ENCODE peak calls at places on chromosomes 6 and 20, in five cellular contexts. One of them, this sample, is unnamed.

GRCh38 chr6:75946146-75946831 is 126.2 kb downstream of the IMPG1 start:
- DNase-seq in brain microvascular endothelial cell: no peak
- DNase-seq in transverse colon: no peak
- DNase-seq in right lobe of liver: no peak
- DNase-seq in cardiac muscle cell: no peak
- DNase-seq in this sample: no peak

GRCh38 chr6:3527797-3528067 is 70.9 kb upstream of the SLC22A23 start:
- DNase-seq in right lobe of liver: no peak
- DNase-seq in brain microvascular endothelial cell: no peak
- DNase-seq in transverse colon: no peak
- DNase-seq in cardiac muscle cell: no peak
- DNase-seq in this sample: no peak

GRCh38 chr20:32528291-32528891 is 56.7 kb downstream of the NOL4L start:
- DNase-seq in right lobe of liver: no peak
- DNase-seq in cardiac muscle cell: peak
- DNase-seq in transverse colon: no peak
- DNase-seq in brain microvascular endothelial cell: no peak
- DNase-seq in this sample: no peak

GRCh38 chr6:127514396-127515227 is 4.5 kb downstream of the MTCL3 start:
- DNase-seq in cardiac muscle cell: peak
- DNase-seq in transverse colon: peak
- DNase-seq in right lobe of liver: peak
- DNase-seq in brain microvascular endothelial cell: peak
- DNase-seq in this sample: peak

GRCh38 chr20:63073051-63073737 is 66.4 kb upstream of the BHLHE23 start:
- DNase-seq in cardiac muscle cell: no peak
- DNase-seq in right lobe of liver: peak
- DNase-seq in transverse colon: no peak
- DNase-seq in brain microvascular endothelial cell: no peak
- DNase-seq in this sample: no peak

GRCh38 chr20:38905375-38905774 is 20.8 kb upstream of the FAM83D start:
- DNase-seq in brain microvascular endothelial cell: no peak
- DNase-seq in right lobe of liver: no peak
- DNase-seq in cardiac muscle cell: no peak
- DNase-seq in transverse colon: no peak
- DNase-seq in this sample: no peak

GRCh38 chr6:151075943-151076555 is 163.7 kb upstream of the AKAP12 start:
- DNase-seq in right lobe of liver: no peak
- DNase-seq in transverse colon: no peak
- DNase-seq in brain microvascular endothelial cell: no peak
- DNase-seq in cardiac muscle cell: no peak
- DNase-seq in this sample: no peak

GRCh38 chr6:25233226-25233625 is 45.9 kb upstream of the CARMIL1 start:
- DNase-seq in transverse colon: no peak
- DNase-seq in brain microvascular endothelial cell: no peak
- DNase-seq in right lobe of liver: no peak
- DNase-seq in cardiac muscle cell: no peak
- DNase-seq in this sample: no peak

GRCh38 chr6:125014157-125014957 is 52.1 kb downstream of the RNF217 start:
- DNase-seq in transverse colon: no peak
- DNase-seq in brain microvascular endothelial cell: peak
- DNase-seq in cardiac muscle cell: no peak
- DNase-seq in right lobe of liver: no peak
- DNase-seq in this sample: no peak

GRCh38 chr6:146719387-146719786 is 120.6 kb downstream of the ADGB start:
- DNase-seq in cardiac muscle cell: no peak
- DNase-seq in transverse colon: no peak
- DNase-seq in brain microvascular endothelial cell: no peak
- DNase-seq in right lobe of liver: no peak
- DNase-seq in this sample: no peak

GRCh38 chr6:164133095-164133494 is 718.6 kb downstream of the QKI start:
- DNase-seq in right lobe of liver: no peak
- DNase-seq in transverse colon: no peak
- DNase-seq in cardiac muscle cell: no peak
- DNase-seq in brain microvascular endothelial cell: peak
- DNase-seq in this sample: no peak

GRCh38 chr6:11875325-11876109 is 96.9 kb upstream of the ADTRP start:
- DNase-seq in brain microvascular endothelial cell: no peak
- DNase-seq in transverse colon: no peak
- DNase-seq in cardiac muscle cell: no peak
- DNase-seq in right lobe of liver: no peak
- DNase-seq in this sample: no peak

GRCh38 chr6:11878735-11879134 is 100.1 kb upstream of the ADTRP start:
- DNase-seq in right lobe of liver: no peak
- DNase-seq in cardiac muscle cell: no peak
- DNase-seq in transverse colon: no peak
- DNase-seq in brain microvascular endothelial cell: no peak
- DNase-seq in this sample: no peak

DNA sequence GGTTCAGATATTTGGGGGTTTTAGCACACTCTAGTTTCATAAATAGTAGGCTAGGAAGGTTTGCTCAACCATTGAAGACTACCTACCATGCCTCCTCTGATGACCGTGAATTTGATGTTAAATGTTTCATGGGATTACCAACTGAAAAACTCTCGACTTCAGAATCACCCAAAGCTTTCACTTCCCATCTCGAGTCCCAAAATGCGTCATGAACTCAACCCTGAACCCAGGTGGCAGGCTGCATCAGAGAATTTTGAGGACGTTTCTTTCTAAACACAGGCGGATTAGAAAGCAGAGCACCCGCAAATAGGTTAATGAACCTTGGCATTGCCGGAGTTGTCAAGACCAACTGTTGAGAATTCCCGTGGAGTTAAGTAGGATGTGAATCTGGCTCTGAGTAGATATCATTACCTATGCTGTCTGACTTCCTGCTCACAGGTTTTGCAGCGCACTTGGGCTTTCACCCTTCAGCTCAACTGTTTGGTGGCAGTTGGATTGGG is 98.4 kb upstream of the ADTRP start:
- DNase-seq in brain microvascular endothelial cell: no peak
- DNase-seq in transverse colon: no peak
- DNase-seq in cardiac muscle cell: no peak
- DNase-seq in right lobe of liver: no peak
- DNase-seq in this sample: no peak
- H3K27ac ChIP-seq in brain microvascular endothelial cell: no peak
- H3K27ac ChIP-seq in transverse colon: no peak
- H3K27ac ChIP-seq in cardiac muscle cell: no peak
- H3K27ac ChIP-seq in right lobe of liver: no peak
- H3K27ac ChIP-seq in this sample: no peak

DNA sequence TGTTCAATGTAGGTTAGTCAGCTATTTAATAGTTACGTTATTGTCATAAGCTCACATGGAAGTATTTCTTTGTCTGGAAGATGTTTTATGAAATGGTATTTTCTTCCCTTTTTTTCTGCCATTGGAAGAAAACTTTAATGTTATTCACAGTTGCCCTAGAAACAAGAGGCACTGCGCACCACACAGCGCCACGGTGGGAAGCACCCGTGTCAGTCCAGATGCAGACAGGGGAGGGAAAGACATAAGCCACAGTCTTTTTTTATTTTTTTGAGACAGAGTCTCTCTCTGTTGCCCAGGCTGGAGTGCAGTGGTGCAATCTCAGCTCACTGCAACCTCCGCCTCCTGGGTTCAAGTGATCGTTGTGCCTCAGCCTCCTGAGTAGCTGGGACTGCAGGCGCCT is 82.1 kb downstream of the GCNT2 start:
- DNase-seq in transverse colon: no peak
- DNase-seq in cardiac muscle cell: no peak
- DNase-seq in brain microvascular endothelial cell: no peak
- DNase-seq in right lobe of liver: no peak
- DNase-seq in this sample: no peak
- H3K4me3 ChIP-seq in transverse colon: no peak
- H3K4me3 ChIP-seq in cardiac muscle cell: no peak
- H3K4me3 ChIP-seq in brain microvascular endothelial cell: no peak
- H3K4me3 ChIP-seq in right lobe of liver: no peak
- H3K4me3 ChIP-seq in this sample: no peak

DNA sequence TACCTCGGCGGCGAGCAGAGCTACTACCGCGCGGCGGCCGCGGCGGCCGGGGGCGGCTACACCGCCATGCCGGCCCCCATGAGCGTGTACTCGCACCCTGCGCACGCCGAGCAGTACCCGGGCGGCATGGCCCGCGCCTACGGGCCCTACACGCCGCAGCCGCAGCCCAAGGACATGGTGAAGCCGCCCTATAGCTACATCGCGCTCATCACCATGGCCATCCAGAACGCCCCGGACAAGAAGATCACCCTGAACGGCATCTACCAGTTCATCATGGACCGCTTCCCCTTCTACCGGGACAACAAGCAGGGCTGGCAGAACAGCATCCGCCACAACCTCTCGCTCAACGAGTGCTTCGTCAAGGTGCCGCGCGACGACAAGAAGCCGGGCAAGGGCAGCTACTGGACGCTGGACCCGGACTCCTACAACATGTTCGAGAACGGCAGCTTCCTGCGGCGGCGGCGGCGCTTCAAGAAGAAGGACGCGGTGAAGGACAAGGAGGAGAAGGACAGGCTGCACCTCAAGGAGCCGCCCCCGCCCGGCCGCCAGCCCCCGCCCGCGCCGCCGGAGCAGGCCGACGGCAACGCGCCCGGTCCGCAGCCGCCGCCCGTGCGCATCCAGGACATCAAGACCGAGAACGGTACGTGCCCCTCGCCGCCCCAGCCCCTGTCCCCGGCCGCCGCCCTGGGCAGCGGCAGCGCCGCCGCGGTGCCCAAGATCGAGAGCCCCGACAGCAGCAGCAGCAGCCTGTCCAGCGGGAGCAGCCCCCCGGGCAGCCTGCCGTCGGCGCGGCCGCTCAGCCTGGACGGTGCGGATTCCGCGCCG is 994 bp downstream of the FOXC1 start:
- DNase-seq in brain microvascular endothelial cell: no peak
- DNase-seq in transverse colon: no peak
- DNase-seq in cardiac muscle cell: no peak
- DNase-seq in right lobe of liver: no peak
- DNase-seq in this sample: no peak
- H3K27ac ChIP-seq in brain microvascular endothelial cell: peak
- H3K27ac ChIP-seq in transverse colon: peak
- H3K27ac ChIP-seq in cardiac muscle cell: no peak
- H3K27ac ChIP-seq in right lobe of liver: no peak
- H3K27ac ChIP-seq in this sample: no peak

GRCh38 chr20:48681201-48681881 is 146.5 kb downstream of the PREX1 start:
- DNase-seq in right lobe of liver: no peak
- DNase-seq in transverse colon: no peak
- DNase-seq in brain microvascular endothelial cell: no peak
- DNase-seq in cardiac muscle cell: no peak
- DNase-seq in this sample: no peak

GRCh38 chr20:48683467-48684175 is 144.2 kb downstream of the PREX1 start:
- DNase-seq in right lobe of liver: no peak
- DNase-seq in brain microvascular endothelial cell: no peak
- DNase-seq in transverse colon: no peak
- DNase-seq in cardiac muscle cell: no peak
- DNase-seq in this sample: no peak

GRCh38 chr20:48681882-48682426 is 145.8 kb downstream of the PREX1 start:
- DNase-seq in brain microvascular endothelial cell: no peak
- DNase-seq in cardiac muscle cell: no peak
- DNase-seq in right lobe of liver: no peak
- DNase-seq in transverse colon: no peak
- DNase-seq in this sample: no peak

GRCh38 chr20:48684501-48685041 is 143.2 kb downstream of the PREX1 start:
- DNase-seq in cardiac muscle cell: no peak
- DNase-seq in right lobe of liver: no peak
- DNase-seq in transverse colon: peak
- DNase-seq in brain microvascular endothelial cell: no peak
- DNase-seq in this sample: peak

GRCh38 chr20:48682529-48683385 is 145.0 kb downstream of the PREX1 start:
- DNase-seq in right lobe of liver: peak
- DNase-seq in cardiac muscle cell: peak
- DNase-seq in brain microvascular endothelial cell: peak
- DNase-seq in transverse colon: peak
- DNase-seq in this sample: peak
- H3K4me3 ChIP-seq in right lobe of liver: no peak
- H3K4me3 ChIP-seq in cardiac muscle cell: peak
- H3K4me3 ChIP-seq in brain microvascular endothelial cell: no peak
- H3K4me3 ChIP-seq in transverse colon: peak
- H3K4me3 ChIP-seq in this sample: no peak

GRCh38 chr6:43805695-43806040 is 35.7 kb downstream of the VEGFA start:
- DNase-seq in cardiac muscle cell: no peak
- DNase-seq in transverse colon: no peak
- DNase-seq in brain microvascular endothelial cell: no peak
- DNase-seq in right lobe of liver: no peak
- DNase-seq in this sample: peak

GRCh38 chr6:43806041-43806757 is 36.2 kb downstream of the VEGFA start:
- DNase-seq in brain microvascular endothelial cell: no peak
- DNase-seq in right lobe of liver: peak
- DNase-seq in transverse colon: peak
- DNase-seq in cardiac muscle cell: no peak
- DNase-seq in this sample: peak

GRCh38 chr6:43807228-43808061 is 37.4 kb downstream of the VEGFA start:
- DNase-seq in right lobe of liver: no peak
- DNase-seq in cardiac muscle cell: no peak
- DNase-seq in brain microvascular endothelial cell: no peak
- DNase-seq in transverse colon: no peak
- DNase-seq in this sample: peak

GRCh38 chr6:43808412-43808811 is 38.4 kb downstream of the VEGFA start:
- DNase-seq in right lobe of liver: no peak
- DNase-seq in brain microvascular endothelial cell: no peak
- DNase-seq in cardiac muscle cell: no peak
- DNase-seq in transverse colon: no peak
- DNase-seq in this sample: no peak

DNA sequence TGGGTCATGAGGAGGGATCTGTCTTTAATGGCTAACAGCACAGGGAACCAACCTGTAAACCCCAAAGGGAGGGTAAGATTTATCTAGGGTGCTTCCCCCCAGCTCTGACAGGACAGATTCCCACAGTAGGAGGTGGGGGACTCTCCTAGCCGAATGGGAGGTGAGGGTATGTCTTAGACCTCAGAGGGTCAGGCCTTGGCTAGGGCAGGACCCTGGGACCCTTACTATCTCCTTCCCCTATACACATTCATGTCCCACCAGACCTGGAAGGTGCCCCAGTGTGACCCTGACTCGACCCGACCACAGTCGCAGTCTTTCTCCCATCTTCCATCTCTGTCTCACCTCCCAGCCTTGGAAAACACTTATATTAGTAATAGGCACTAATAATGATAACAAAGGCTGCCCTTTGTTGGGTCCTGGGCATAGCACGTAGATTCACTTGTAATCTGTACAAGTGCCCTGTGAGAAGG is 36.8 kb downstream of the VEGFA start:
- DNase-seq in transverse colon: no peak
- DNase-seq in brain microvascular endothelial cell: no peak
- DNase-seq in cardiac muscle cell: no peak
- DNase-seq in right lobe of liver: no peak
- DNase-seq in this sample: no peak
- H3K27ac ChIP-seq in transverse colon: peak
- H3K27ac ChIP-seq in brain microvascular endothelial cell: no peak
- H3K27ac ChIP-seq in cardiac muscle cell: no peak
- H3K27ac ChIP-seq in right lobe of liver: peak
- H3K27ac ChIP-seq in this sample: peak

DNA sequence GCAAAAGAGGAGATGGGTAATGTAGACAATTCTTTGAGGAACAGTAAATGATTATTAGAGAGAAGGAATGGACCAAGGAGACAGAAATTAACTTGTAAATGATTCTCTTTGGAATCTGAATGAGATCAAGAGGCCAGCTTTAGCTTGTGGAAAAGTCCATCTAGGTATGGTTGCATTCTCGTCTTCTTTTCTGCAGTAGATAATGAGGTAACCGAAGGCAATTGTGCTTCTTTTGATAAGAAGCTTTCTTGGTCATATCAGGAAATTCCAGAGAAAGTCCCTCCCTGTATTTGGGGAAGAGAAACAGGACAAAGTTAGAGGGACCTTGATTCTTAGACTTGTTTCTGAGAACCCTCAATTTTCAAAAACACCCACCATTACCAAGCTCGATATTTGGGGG is 109.1 kb upstream of the PRSS16 start:
- DNase-seq in brain microvascular endothelial cell: no peak
- DNase-seq in right lobe of liver: no peak
- DNase-seq in transverse colon: no peak
- DNase-seq in cardiac muscle cell: no peak
- DNase-seq in this sample: no peak
- H3K4me3 ChIP-seq in brain microvascular endothelial cell: no peak
- H3K4me3 ChIP-seq in right lobe of liver: no peak
- H3K4me3 ChIP-seq in transverse colon: no peak
- H3K4me3 ChIP-seq in cardiac muscle cell: no peak
- H3K4me3 ChIP-seq in this sample: no peak